ENCODE peak calls at places on chromosomes 4 and X, in ten cellular contexts. R is testis; E is T-helper 1 cell; I is activated CD8-positive, alpha-beta memory T cell treated with anti-CD3 and anti-CD28 coated beads for 48 hours; M is HFFc6; T is ovary; B is GM12864; F is DMS79; S is OCI-M1; D is GM23248. H is an unnamed sample.

GRCh38 chrX:72306851-72307645 is 1.3 kb upstream of the CITED1 start:
- DNase-seq in R (peak), E (no peak), I (no peak), M (peak), T (peak), B (no peak), F (peak), S (peak), D (peak), H (peak)

GRCh38 chr4:6177587-6178197 is 22.7 kb downstream of the JAKMIP1 start:
- DNase-seq in R (peak), E (peak), I (no peak), M (no peak), T (no peak), B (no peak), F (no peak), S (no peak), D (no peak), H (no peak)

GRCh38 chr4:117001077-117001476 is 84.3 kb downstream of the TRAM1L1 start:
- DNase-seq in R (no peak), E (no peak), I (no peak), M (no peak), T (no peak), B (peak), F (no peak), S (no peak), D (no peak), H (no peak)

GRCh38 chr4:7539659-7540058 is 104.9 kb upstream of the PSAPL1 start:
- DNase-seq in R (peak), E (peak), I (peak), M (no peak), T (no peak), B (no peak), F (no peak), S (peak), D (peak), H (peak)

GRCh38 chrX:83509246-83509801 is 1.2 kb downstream of the POU3F4 start:
- DNase-seq in R (no peak), E (no peak), I (no peak), M (no peak), T (no peak), B (no peak), F (no peak), S (no peak), D (no peak), H (no peak)

GRCh38 chr4:98514930-98515809 is 143.2 kb downstream of the TSPAN5 start:
- DNase-seq in R (no peak), E (no peak), I (no peak), M (no peak), T (no peak), B (no peak), F (no peak), S (peak), D (peak), H (no peak)

GRCh38 chr4:186472948-186473347 is 82.4 kb downstream of the MTNR1A start:
- DNase-seq in R (no peak), E (no peak), I (no peak), M (peak), T (no peak), B (no peak), F (no peak), S (peak), D (peak), H (no peak)

GRCh38 chrX:53279296-53280237 is 1.8 kb downstream of the IQSEC2 start:
- DNase-seq in R (no peak), E (no peak), I (no peak), M (no peak), T (no peak), B (no peak), F (no peak), S (peak), D (no peak), H (no peak)

GRCh38 chr4:2803624-2804448 is 11.0 kb downstream of the SH3BP2 start:
- DNase-seq in R (no peak), E (no peak), I (no peak), M (no peak), T (no peak), B (no peak), F (no peak), S (no peak), D (peak), H (no peak)

GRCh38 chrX:68556036-68556435 is 57.2 kb downstream of the YIPF6 start:
- DNase-seq in R (no peak), E (no peak), I (no peak), M (no peak), T (no peak), B (no peak), F (no peak), S (no peak), D (no peak), H (no peak)

GRCh38 chr4:89757154-89757723 is 79.7 kb downstream of the SNCA start:
- DNase-seq in R (no peak), E (no peak), I (no peak), M (no peak), T (no peak), B (no peak), F (peak), S (no peak), D (no peak), H (no peak)

GRCh38 chrX:134990475-134991473 is at the start of gene SMIM10:
- DNase-seq in R (peak), E (peak), I (no peak), M (peak), T (peak), B (no peak), F (no peak), S (peak), D (peak), H (no peak)

GRCh38 chrX:135345328-135345645 is 36.0 kb downstream of the ETDC start:
- DNase-seq in R (peak), E (no peak), I (no peak), M (peak), T (peak), B (no peak), F (no peak), S (no peak), D (peak), H (no peak)

GRCh38 chr4:84582988-84583870 is at the start of gene CDS1:
- DNase-seq in R (peak), E (no peak), I (peak), M (no peak), T (peak), B (no peak), F (peak), S (no peak), D (peak), H (peak)

GRCh38 chr4:94274912-94275311 is 67.2 kb downstream of the SMARCAD1 start:
- DNase-seq in R (no peak), E (no peak), I (no peak), M (peak), T (no peak), B (no peak), F (no peak), S (no peak), D (peak), H (no peak)

GRCh38 chrX:70439016-70439415 is 5.6 kb upstream of the DLG3 start:
- DNase-seq in R (no peak), E (no peak), I (no peak), M (no peak), T (no peak), B (no peak), F (no peak), S (peak), D (peak), H (no peak)

GRCh38 chrX:101483705-101484104 is 1.6 kb upstream of the ARMCX4 start:
- DNase-seq in R (no peak), E (no peak), I (no peak), M (no peak), T (no peak), B (no peak), F (no peak), S (peak), D (no peak), H (no peak)

GRCh38 chr4:118969359-118969758 is 80.7 kb downstream of the SYNPO2 start:
- DNase-seq in R (peak), E (no peak), I (no peak), M (peak), T (peak), B (no peak), F (no peak), S (peak), D (peak), H (peak)

GRCh38 chrX:119234931-119235555 is 1.0 kb upstream of the PGRMC1 start:
- DNase-seq in R (no peak), E (no peak), I (no peak), M (no peak), T (peak), B (no peak), F (no peak), S (no peak), D (peak), H (no peak)

GRCh38 chr4:163484906-163485305 is 9.6 kb upstream of the TMA16 start:
- DNase-seq in R (peak), E (peak), I (peak), M (peak), T (peak), B (peak), F (no peak), S (peak), D (peak), H (no peak)

GRCh38 chrX:67587946-67588624 is 44.3 kb downstream of the AR start:
- DNase-seq in R (no peak), E (no peak), I (no peak), M (no peak), T (peak), B (no peak), F (no peak), S (no peak), D (peak), H (no peak)

GRCh38 chr4:75673027-75673958 is at the start of gene G3BP2:
- DNase-seq in R (peak), E (peak), I (peak), M (peak), T (peak), B (peak), F (peak), S (peak), D (peak), H (peak)

H was measured in NCI-H2029 treated with DMSO at 0.1 percent for 48 hours.